ENCODE peak calls at places on chromosomes 7 and 10, in six cellular contexts. C is left lung, G is heart right ventricle, N is testis, H is GM13976, R is fibroblast of pulmonary artery. O is an unnamed sample.

GRCh38 chr10:113600569-113600968 is 47.7 kb downstream of the HABP2 start:
- DNase-seq in C (no peak), G (no peak), N (no peak), H (no peak), R (no peak), O (no peak)

GRCh38 chr7:52620849-52621248 is 414.6 kb upstream of the POM121L12 start:
- DNase-seq in C (no peak), G (no peak), N (no peak), H (no peak), R (no peak), O (no peak)

GRCh38 chr10:3699896-3700295 is 85.1 kb downstream of the KLF6 start:
- DNase-seq in C (no peak), G (no peak), N (no peak), H (no peak), R (no peak), O (no peak)

GRCh38 chr10:132064771-132065437 is 842 bp upstream of the JAKMIP3 start:
- DNase-seq in C (no peak), G (no peak), N (no peak), H (no peak), R (no peak), O (no peak)

GRCh38 chr7:139776486-139777303 is 1.1 kb downstream of the HIPK2 start:
- DNase-seq in C (no peak), G (no peak), N (peak; percentile 37), H (no peak), R (peak; percentile 53), O (no peak)

GRCh38 chr10:88523739-88524400 is 59.2 kb downstream of the RNLS start:
- DNase-seq in C (no peak), G (no peak), N (no peak), H (no peak), R (no peak), O (no peak)

GRCh38 chr10:92082583-92083280 is 159.2 kb downstream of the BTAF1 start:
- DNase-seq in C (no peak), G (no peak), N (no peak), H (no peak), R (no peak), O (no peak)

GRCh38 chr10:128859738-128860386 is 607.2 kb upstream of the MGMT start:
- DNase-seq in C (no peak), G (peak; percentile 49), N (peak; percentile 73), H (peak; percentile 49), R (peak; percentile 25), O (no peak)

GRCh38 chr7:151091431-151091830 is 5.2 kb downstream of the AGAP3 start:
- DNase-seq in C (no peak), G (no peak), N (no peak), H (no peak), R (no peak), O (no peak)

GRCh38 chr10:118342638-118343020 is 505 bp upstream of the FAM204A start:
- DNase-seq in C (no peak), G (no peak), N (no peak), H (no peak), R (no peak), O (no peak)

GRCh38 chr7:127976056-127976455 is 55.2 kb downstream of the LRRC4 start:
- DNase-seq in C (no peak), G (no peak), N (peak; percentile 41), H (no peak), R (peak; percentile 36), O (no peak)

GRCh38 chr10:10677479-10677878 is 340.2 kb upstream of the CELF2 start:
- DNase-seq in C (peak; percentile 45), G (peak; percentile 70), N (peak; percentile 83), H (peak; percentile 25), R (peak; percentile 93), O (no peak)
- TF ChIP-seq CTCF in C (peak; percentile 50), G (peak; percentile 72), N (peak; percentile 62), H (peak; percentile 1), R (peak; percentile 67), O (peak; percentile 51)

DNA sequence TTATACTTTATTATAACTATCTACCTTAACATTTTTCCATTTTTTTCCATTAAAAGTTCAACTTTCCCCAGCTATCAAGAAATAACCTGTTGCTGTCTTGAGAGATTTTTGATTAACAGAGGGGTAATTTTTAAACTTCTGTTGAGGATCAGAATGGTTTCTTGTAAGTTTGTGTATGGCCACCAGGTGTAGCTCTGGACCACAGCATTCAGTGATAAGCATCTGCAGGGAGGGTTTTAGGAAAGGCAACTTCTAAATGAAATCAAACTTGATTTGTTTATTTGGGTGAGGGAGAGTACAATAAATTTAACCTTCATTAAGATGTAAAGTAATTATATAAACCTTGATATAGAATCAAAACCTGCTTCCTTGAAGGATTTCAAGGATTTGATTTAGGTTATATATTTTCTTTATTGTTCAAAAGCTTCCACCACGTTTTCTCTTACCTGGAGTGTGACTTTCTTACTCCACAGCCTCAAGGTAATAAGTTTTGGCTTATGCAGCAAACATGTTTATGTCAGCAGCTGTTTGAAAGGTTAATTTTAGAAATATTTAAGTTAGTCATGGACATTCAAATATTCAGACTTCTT is 153.3 kb downstream of the STK31 start:
- DNase-seq in C (no peak), G (no peak), N (no peak), H (peak; percentile 17), R (peak; percentile 67), O (no peak)
- TF ChIP-seq CTCF in C (peak; percentile 12), G (no peak), N (no peak), H (peak; percentile 39), R (peak; percentile 73), O (peak; percentile 68)

DNA sequence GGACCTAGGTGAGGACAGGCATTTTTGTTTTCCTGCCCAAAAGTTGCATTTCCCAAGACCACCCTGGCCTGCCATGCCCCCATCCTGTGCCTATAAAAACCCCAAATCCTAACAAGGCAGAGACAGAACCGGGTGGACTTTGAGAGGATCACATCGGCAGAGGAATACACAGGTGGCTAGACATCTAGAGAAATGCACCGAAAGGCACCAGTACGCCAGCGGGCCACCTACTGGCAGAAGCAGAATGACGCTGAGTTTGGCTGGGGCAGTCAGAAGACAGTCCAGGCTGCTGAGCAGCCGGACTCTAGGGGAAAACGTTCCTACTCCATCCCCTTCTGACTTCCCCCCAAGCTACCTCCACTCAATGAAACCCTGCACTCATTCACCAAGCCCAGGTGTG is 2.8 kb downstream of the AKR1C4 start:
- DNase-seq in C (no peak), G (no peak), N (no peak), H (no peak), R (no peak), O (no peak)
- TF ChIP-seq CTCF in C (no peak), G (no peak), N (no peak), H (no peak), R (no peak), O (no peak)

DNA sequence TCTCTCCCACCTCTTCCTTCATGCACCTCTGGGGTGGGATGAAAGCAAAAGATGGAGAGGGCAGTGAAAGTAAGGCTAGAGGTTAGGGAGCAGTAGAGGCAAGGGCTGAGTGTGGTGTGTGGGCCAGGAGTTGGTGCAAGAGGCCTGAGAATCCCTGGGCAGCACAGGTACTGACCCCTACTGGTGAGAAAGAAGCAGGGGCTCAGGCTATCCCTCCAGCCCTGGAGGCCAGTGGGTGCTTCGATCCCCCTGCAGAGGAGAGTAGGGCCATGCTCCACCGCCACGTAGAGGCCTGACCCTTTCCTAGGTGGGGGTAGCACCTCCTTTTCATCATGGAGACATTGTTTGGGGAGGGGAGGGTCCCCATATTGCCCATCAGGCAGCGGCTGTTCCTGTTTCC is 9.8 kb downstream of the CDHR1 start:
- DNase-seq in C (no peak), G (no peak), N (no peak), H (peak; percentile 81), R (no peak), O (no peak)
- TF ChIP-seq CTCF in C (no peak), G (no peak), N (no peak), H (peak; percentile 50), R (peak; percentile 28), O (peak; percentile 61)

GRCh38 chr10:48745662-48746245 is 61.1 kb downstream of the WDFY4 start:
- DNase-seq in C (no peak), G (no peak), N (peak; percentile 49), H (no peak), R (no peak), O (no peak)
- TF ChIP-seq CTCF in C (no peak), G (no peak), N (no peak), H (no peak), R (no peak), O (peak; percentile 31)